ENCODE peak calls at places on chromosomes 2 and 18, in seven cellular contexts. One of them, this sample, is unnamed.

GRCh38 chr18:50987261-50987660 is 19.4 kb downstream of the ELAC1 start:
- DNase-seq in IMR-90: no peak
- DNase-seq in endothelial cell: no peak
- DNase-seq in iPS-NIHi11: no peak
- DNase-seq in NCI-H774: no peak
- DNase-seq in NCI-H1092 treated with DMSO at 0.1 percent for 48 hours: no peak
- DNase-seq in pons: no peak
- DNase-seq in this sample: no peak

GRCh38 chr2:226495466-226496161 is 304.0 kb downstream of the IRS1 start:
- DNase-seq in NCI-H774: no peak
- DNase-seq in iPS-NIHi11: no peak
- DNase-seq in pons: no peak
- DNase-seq in NCI-H1092 treated with DMSO at 0.1 percent for 48 hours: no peak
- DNase-seq in endothelial cell: no peak
- DNase-seq in IMR-90: no peak
- DNase-seq in this sample: no peak

GRCh38 chr2:127592761-127593227 is 53.2 kb upstream of the GPR17 start:
- DNase-seq in endothelial cell: no peak
- DNase-seq in NCI-H774: no peak
- DNase-seq in iPS-NIHi11: no peak
- DNase-seq in NCI-H1092 treated with DMSO at 0.1 percent for 48 hours: no peak
- DNase-seq in pons: no peak
- DNase-seq in IMR-90: no peak
- DNase-seq in this sample: peak

GRCh38 chr2:223860809-223861738 is 23.7 kb upstream of the AP1S3 start:
- DNase-seq in IMR-90: peak
- DNase-seq in NCI-H774: no peak
- DNase-seq in NCI-H1092 treated with DMSO at 0.1 percent for 48 hours: no peak
- DNase-seq in endothelial cell: no peak
- DNase-seq in iPS-NIHi11: no peak
- DNase-seq in pons: no peak
- DNase-seq in this sample: no peak

GRCh38 chr2:25844089-25844488 is 34.2 kb downstream of the ASXL2 start:
- DNase-seq in NCI-H1092 treated with DMSO at 0.1 percent for 48 hours: no peak
- DNase-seq in pons: no peak
- DNase-seq in NCI-H774: no peak
- DNase-seq in IMR-90: peak
- DNase-seq in endothelial cell: no peak
- DNase-seq in iPS-NIHi11: no peak
- DNase-seq in this sample: no peak

GRCh38 chr2:141701610-141702009 is 429.2 kb downstream of the LRP1B start:
- DNase-seq in iPS-NIHi11: no peak
- DNase-seq in endothelial cell: no peak
- DNase-seq in NCI-H774: no peak
- DNase-seq in IMR-90: no peak
- DNase-seq in pons: no peak
- DNase-seq in NCI-H1092 treated with DMSO at 0.1 percent for 48 hours: no peak
- DNase-seq in this sample: no peak

GRCh38 chr2:46847185-46847710 is 68.4 kb downstream of the MCFD2 start:
- DNase-seq in NCI-H774: peak
- DNase-seq in pons: peak
- DNase-seq in endothelial cell: no peak
- DNase-seq in IMR-90: peak
- DNase-seq in iPS-NIHi11: peak
- DNase-seq in NCI-H1092 treated with DMSO at 0.1 percent for 48 hours: peak
- DNase-seq in this sample: peak

GRCh38 chr2:287471-287885 is 413 bp downstream of the ALKAL2 start:
- DNase-seq in pons: no peak
- DNase-seq in NCI-H1092 treated with DMSO at 0.1 percent for 48 hours: no peak
- DNase-seq in IMR-90: peak
- DNase-seq in endothelial cell: peak
- DNase-seq in NCI-H774: no peak
- DNase-seq in iPS-NIHi11: peak
- DNase-seq in this sample: peak

GRCh38 chr2:240817496-240818292 is 2.3 kb downstream of the KIF1A start:
- DNase-seq in IMR-90: no peak
- DNase-seq in NCI-H774: no peak
- DNase-seq in iPS-NIHi11: no peak
- DNase-seq in endothelial cell: no peak
- DNase-seq in pons: no peak
- DNase-seq in NCI-H1092 treated with DMSO at 0.1 percent for 48 hours: no peak
- DNase-seq in this sample: peak

GRCh38 chr2:168328421-168328820 is 81.0 kb upstream of the STK39 start:
- DNase-seq in NCI-H774: no peak
- DNase-seq in endothelial cell: no peak
- DNase-seq in iPS-NIHi11: no peak
- DNase-seq in pons: no peak
- DNase-seq in IMR-90: no peak
- DNase-seq in NCI-H1092 treated with DMSO at 0.1 percent for 48 hours: no peak
- DNase-seq in this sample: no peak

GRCh38 chr2:138841459-138841858 is 61.3 kb upstream of the NXPH2 start:
- DNase-seq in pons: no peak
- DNase-seq in IMR-90: no peak
- DNase-seq in endothelial cell: no peak
- DNase-seq in NCI-H774: no peak
- DNase-seq in iPS-NIHi11: peak
- DNase-seq in NCI-H1092 treated with DMSO at 0.1 percent for 48 hours: no peak
- DNase-seq in this sample: no peak

GRCh38 chr2:144550084-144550483 is 30.2 kb upstream of the ZEB2 start:
- DNase-seq in endothelial cell: no peak
- DNase-seq in NCI-H1092 treated with DMSO at 0.1 percent for 48 hours: no peak
- DNase-seq in pons: no peak
- DNase-seq in IMR-90: no peak
- DNase-seq in NCI-H774: no peak
- DNase-seq in iPS-NIHi11: no peak
- DNase-seq in this sample: no peak

GRCh38 chr2:5696741-5697521 is 4.7 kb downstream of the SOX11 start:
- DNase-seq in iPS-NIHi11: peak
- DNase-seq in IMR-90: peak
- DNase-seq in pons: no peak
- DNase-seq in NCI-H774: peak
- DNase-seq in NCI-H1092 treated with DMSO at 0.1 percent for 48 hours: peak
- DNase-seq in endothelial cell: peak
- DNase-seq in this sample: peak

GRCh38 chr18:54358495-54358793 is 738 bp downstream of the C18orf54 start:
- DNase-seq in pons: peak
- DNase-seq in endothelial cell: no peak
- DNase-seq in NCI-H774: no peak
- DNase-seq in IMR-90: peak
- DNase-seq in iPS-NIHi11: no peak
- DNase-seq in NCI-H1092 treated with DMSO at 0.1 percent for 48 hours: no peak
- DNase-seq in this sample: no peak

GRCh38 chr18:76495435-76496199 is 575 bp upstream of the ZNF516 start:
- DNase-seq in IMR-90: peak
- DNase-seq in pons: no peak
- DNase-seq in iPS-NIHi11: peak
- DNase-seq in NCI-H774: peak
- DNase-seq in endothelial cell: peak
- DNase-seq in NCI-H1092 treated with DMSO at 0.1 percent for 48 hours: peak
- DNase-seq in this sample: peak

GRCh38 chr18:61549889-61550288 is 216.7 kb downstream of the CDH20 start:
- DNase-seq in IMR-90: no peak
- DNase-seq in iPS-NIHi11: no peak
- DNase-seq in NCI-H1092 treated with DMSO at 0.1 percent for 48 hours: no peak
- DNase-seq in pons: no peak
- DNase-seq in endothelial cell: no peak
- DNase-seq in NCI-H774: no peak
- DNase-seq in this sample: no peak

GRCh38 chr2:205681836-205682238 is 464 bp upstream of the NRP2 start:
- DNase-seq in NCI-H774: no peak
- DNase-seq in IMR-90: no peak
- DNase-seq in pons: no peak
- DNase-seq in NCI-H1092 treated with DMSO at 0.1 percent for 48 hours: peak
- DNase-seq in iPS-NIHi11: no peak
- DNase-seq in endothelial cell: peak
- DNase-seq in this sample: no peak

GRCh38 chr2:8646731-8647461 is 35.0 kb upstream of the ID2 start:
- DNase-seq in iPS-NIHi11: no peak
- DNase-seq in pons: no peak
- DNase-seq in IMR-90: no peak
- DNase-seq in NCI-H1092 treated with DMSO at 0.1 percent for 48 hours: no peak
- DNase-seq in NCI-H774: no peak
- DNase-seq in endothelial cell: no peak
- DNase-seq in this sample: no peak

GRCh38 chr2:60400462-60400861 is 153.0 kb downstream of the BCL11A start:
- DNase-seq in NCI-H1092 treated with DMSO at 0.1 percent for 48 hours: no peak
- DNase-seq in pons: no peak
- DNase-seq in endothelial cell: no peak
- DNase-seq in iPS-NIHi11: no peak
- DNase-seq in NCI-H774: no peak
- DNase-seq in IMR-90: no peak
- DNase-seq in this sample: no peak

GRCh38 chr2:151695778-151696177 is 38.5 kb downstream of the NEB start:
- DNase-seq in iPS-NIHi11: no peak
- DNase-seq in endothelial cell: no peak
- DNase-seq in NCI-H1092 treated with DMSO at 0.1 percent for 48 hours: no peak
- DNase-seq in IMR-90: no peak
- DNase-seq in NCI-H774: no peak
- DNase-seq in pons: no peak
- DNase-seq in this sample: no peak

GRCh38 chr2:154238252-154238651 is 366.5 kb downstream of the GALNT13 start:
- DNase-seq in NCI-H774: no peak
- DNase-seq in IMR-90: no peak
- DNase-seq in endothelial cell: no peak
- DNase-seq in pons: no peak
- DNase-seq in iPS-NIHi11: no peak
- DNase-seq in NCI-H1092 treated with DMSO at 0.1 percent for 48 hours: no peak
- DNase-seq in this sample: no peak

GRCh38 chr2:196431957-196432356 is 207.6 kb upstream of the CCDC150 start:
- DNase-seq in NCI-H1092 treated with DMSO at 0.1 percent for 48 hours: peak
- DNase-seq in iPS-NIHi11: peak
- DNase-seq in IMR-90: peak
- DNase-seq in NCI-H774: no peak
- DNase-seq in endothelial cell: peak
- DNase-seq in pons: peak
- DNase-seq in this sample: peak

GRCh38 chr2:112880081-112880531 is 30.9 kb upstream of the IL37 start:
- DNase-seq in NCI-H1092 treated with DMSO at 0.1 percent for 48 hours: no peak
- DNase-seq in iPS-NIHi11: no peak
- DNase-seq in pons: no peak
- DNase-seq in IMR-90: peak
- DNase-seq in endothelial cell: no peak
- DNase-seq in NCI-H774: no peak
- DNase-seq in this sample: no peak

GRCh38 chr2:57181315-57182038 is 865.1 kb upstream of the VRK2 start:
- DNase-seq in IMR-90: peak
- DNase-seq in pons: no peak
- DNase-seq in iPS-NIHi11: no peak
- DNase-seq in endothelial cell: no peak
- DNase-seq in NCI-H1092 treated with DMSO at 0.1 percent for 48 hours: no peak
- DNase-seq in NCI-H774: no peak
- DNase-seq in this sample: no peak

GRCh38 chr2:189658808-189659207 is 2.5 kb upstream of the ASNSD1 start:
- DNase-seq in IMR-90: no peak
- DNase-seq in NCI-H774: no peak
- DNase-seq in NCI-H1092 treated with DMSO at 0.1 percent for 48 hours: no peak
- DNase-seq in pons: no peak
- DNase-seq in iPS-NIHi11: no peak
- DNase-seq in endothelial cell: no peak
- DNase-seq in this sample: no peak

GRCh38 chr2:100214265-100214961 is 72.0 kb upstream of the AFF3 start:
- DNase-seq in IMR-90: no peak
- DNase-seq in pons: peak
- DNase-seq in NCI-H774: no peak
- DNase-seq in endothelial cell: no peak
- DNase-seq in iPS-NIHi11: no peak
- DNase-seq in NCI-H1092 treated with DMSO at 0.1 percent for 48 hours: peak
- DNase-seq in this sample: no peak

GRCh38 chr2:120472891-120473309 is 127.0 kb downstream of the INHBB start:
- DNase-seq in NCI-H1092 treated with DMSO at 0.1 percent for 48 hours: no peak
- DNase-seq in pons: no peak
- DNase-seq in NCI-H774: no peak
- DNase-seq in iPS-NIHi11: no peak
- DNase-seq in IMR-90: no peak
- DNase-seq in endothelial cell: no peak
- DNase-seq in this sample: no peak

GRCh38 chr2:54570925-54571694 is 115.0 kb downstream of the SPTBN1 start:
- DNase-seq in NCI-H1092 treated with DMSO at 0.1 percent for 48 hours: peak
- DNase-seq in NCI-H774: no peak
- DNase-seq in pons: no peak
- DNase-seq in endothelial cell: no peak
- DNase-seq in iPS-NIHi11: no peak
- DNase-seq in IMR-90: peak
- DNase-seq in this sample: no peak

GRCh38 chr18:70334728-70335329 is 46.0 kb downstream of the SOCS6 start:
- DNase-seq in NCI-H774: no peak
- DNase-seq in NCI-H1092 treated with DMSO at 0.1 percent for 48 hours: no peak
- DNase-seq in iPS-NIHi11: no peak
- DNase-seq in endothelial cell: no peak
- DNase-seq in pons: no peak
- DNase-seq in IMR-90: no peak
- DNase-seq in this sample: no peak

GRCh38 chr2:32926708-32927084 is 20.1 kb upstream of the LTBP1 start:
- DNase-seq in NCI-H1092 treated with DMSO at 0.1 percent for 48 hours: no peak
- DNase-seq in pons: peak
- DNase-seq in NCI-H774: peak
- DNase-seq in endothelial cell: peak
- DNase-seq in iPS-NIHi11: peak
- DNase-seq in IMR-90: peak
- DNase-seq in this sample: no peak

GRCh38 chr2:99662761-99663341 is 173.0 kb upstream of the REV1 start:
- DNase-seq in endothelial cell: no peak
- DNase-seq in IMR-90: peak
- DNase-seq in pons: peak
- DNase-seq in NCI-H774: no peak
- DNase-seq in iPS-NIHi11: peak
- DNase-seq in NCI-H1092 treated with DMSO at 0.1 percent for 48 hours: peak
- DNase-seq in this sample: no peak

GRCh38 chr2:234994340-234995321 is 42.8 kb downstream of the SH3BP4 start:
- DNase-seq in IMR-90: no peak
- DNase-seq in iPS-NIHi11: no peak
- DNase-seq in NCI-H1092 treated with DMSO at 0.1 percent for 48 hours: no peak
- DNase-seq in NCI-H774: peak
- DNase-seq in endothelial cell: no peak
- DNase-seq in pons: peak
- DNase-seq in this sample: no peak

GRCh38 chr2:182018218-182018617 is 32.6 kb downstream of the PPP1R1C start:
- DNase-seq in NCI-H1092 treated with DMSO at 0.1 percent for 48 hours: no peak
- DNase-seq in iPS-NIHi11: no peak
- DNase-seq in IMR-90: peak
- DNase-seq in endothelial cell: no peak
- DNase-seq in pons: no peak
- DNase-seq in NCI-H774: no peak
- DNase-seq in this sample: no peak

GRCh38 chr18:22346342-22346967 is 71.3 kb downstream of the CTAGE1 start:
- DNase-seq in NCI-H1092 treated with DMSO at 0.1 percent for 48 hours: no peak
- DNase-seq in iPS-NIHi11: no peak
- DNase-seq in NCI-H774: no peak
- DNase-seq in IMR-90: peak
- DNase-seq in pons: peak
- DNase-seq in endothelial cell: no peak
- DNase-seq in this sample: no peak

This sample was measured in D341Med.